ENCODE peak calls at places on chromosomes 6 and 20, in seven cellular contexts. X is activated effector memory CD4-positive, alpha-beta T cell treated with Interleukin-2 at 50 U/mL for 16 hours; V is stimulated activated effector memory CD8-positive, alpha-beta T cell treated with anti-CD3 and anti-CD28 coated beads, Interleukin-12 subunit alpha, Interleukin-12 subunit beta, amount 100 ng/mL, for 72 hours; C is NCI-H1105; E is Right ventricle myocardium superior; T is heart left ventricle; Z is astrocyte of the cerebellum. A is an unnamed sample.

GRCh38 chr6:148044261-148044731 is 298.3 kb upstream of the SASH1 start:
- DNase-seq in C (no peak), T (no peak), E (no peak), X (no peak), V (no peak), Z (peak; percentile 2), A (no peak)

GRCh38 chr6:52045033-52045432 is 42.4 kb downstream of the PKHD1 start:
- DNase-seq in E (no peak), T (no peak), C (no peak), X (no peak), Z (no peak), V (no peak), A (no peak)

GRCh38 chr20:37669062-37669772 is 24.6 kb upstream of the CTNNBL1 start:
- DNase-seq in E (no peak), T (no peak), C (no peak), V (no peak), X (no peak), Z (no peak), A (no peak)

GRCh38 chr6:137443901-137444300 is 50.3 kb downstream of the OLIG3 start:
- DNase-seq in X (no peak), V (no peak), T (no peak), Z (no peak), C (no peak), E (no peak), A (no peak)

GRCh38 chr6:156378853-156379252 is 398.3 kb upstream of the ARID1B start:
- DNase-seq in T (no peak), C (no peak), Z (no peak), E (no peak), X (no peak), V (no peak), A (no peak)

GRCh38 chr6:26020983-26021349 is 58.4 kb downstream of the TRIM38 start:
- DNase-seq in E (peak; percentile 78), Z (no peak), C (no peak), T (peak; percentile 69), V (peak; percentile 82), X (peak; percentile 35), A (peak; percentile 62)

GRCh38 chr20:50027611-50028105 is 44.9 kb downstream of the SNAI1 start:
- DNase-seq in Z (peak; percentile 63), T (peak; percentile 88), C (no peak), V (no peak), X (no peak), E (peak; percentile 87), A (peak; percentile 65)

GRCh38 chr6:142395768-142396231 is 94.0 kb downstream of the ADGRG6 start:
- DNase-seq in E (no peak), X (no peak), V (no peak), Z (no peak), T (no peak), C (no peak), A (no peak)

GRCh38 chr6:157222201-157222981 is 100.9 kb downstream of the TMEM242 start:
- DNase-seq in T (peak; percentile 42), C (no peak), X (no peak), E (no peak), Z (no peak), V (no peak), A (no peak)

GRCh38 chr6:37566209-37566859 is 66.6 kb upstream of the CCDC167 start:
- DNase-seq in C (peak; percentile 80), T (peak; percentile 78), Z (no peak), V (peak; percentile 88), X (peak; percentile 47), E (peak; percentile 75), A (peak; percentile 65)

GRCh38 chr6:112044196-112044595 is 9.7 kb upstream of the CCN6 start:
- DNase-seq in E (no peak), Z (no peak), X (no peak), C (no peak), V (no peak), T (no peak), A (no peak)

GRCh38 chr6:131038612-131039344 is 24.3 kb downstream of the EPB41L2 start:
- DNase-seq in C (no peak), X (no peak), V (no peak), T (no peak), E (no peak), Z (no peak), A (no peak)

GRCh38 chr20:58109126-58109880 is 119.2 kb downstream of the ANKRD60 start:
- DNase-seq in Z (no peak), T (no peak), X (no peak), V (no peak), C (no peak), E (no peak), A (no peak)

GRCh38 chr6:42848700-42849099 is 30.7 kb upstream of the RPL7L1 start:
- DNase-seq in T (no peak), E (no peak), Z (no peak), C (no peak), V (no peak), X (no peak), A (no peak)

GRCh38 chr6:33949877-33950831 is 146.4 kb upstream of the MLN start:
- DNase-seq in X (no peak), Z (no peak), C (peak; percentile 92), T (no peak), V (no peak), E (no peak), A (no peak)

GRCh38 chr6:127119361-127120108 is 1.1 kb downstream of the RSPO3 start:
- DNase-seq in V (peak; percentile 55), Z (no peak), E (peak; percentile 43), T (peak; percentile 60), C (peak; percentile 28), X (no peak), A (peak; percentile 21)

GRCh38 chr6:109308018-109308492 is 74.2 kb downstream of the CD164 start:
- DNase-seq in T (no peak), E (no peak), C (no peak), X (no peak), Z (no peak), V (no peak), A (peak; percentile 55)

A was measured in psoas muscle.